ENCODE peak calls at places on chromosomes 2 and 18, in seven cellular contexts. One of them, this sample, is unnamed.

GRCh38 chr18:32760391-32760790 is 12.4 kb downstream of the KLHL14 start:
- DNase-seq in HFF-Myc: no peak
- DNase-seq in DND-41: peak
- DNase-seq in IMR-90: no peak
- DNase-seq in heart left ventricle: no peak
- DNase-seq in brain microvascular endothelial cell: no peak
- DNase-seq in PC-3: no peak
- DNase-seq in this sample: no peak

GRCh38 chr2:11500702-11501303 is 33.0 kb upstream of the GREB1 start:
- DNase-seq in DND-41: no peak
- DNase-seq in HFF-Myc: no peak
- DNase-seq in brain microvascular endothelial cell: no peak
- DNase-seq in PC-3: no peak
- DNase-seq in heart left ventricle: no peak
- DNase-seq in IMR-90: no peak
- DNase-seq in this sample: no peak

GRCh38 chr18:58143391-58143790 is 99.4 kb downstream of the NEDD4L start:
- DNase-seq in brain microvascular endothelial cell: peak
- DNase-seq in PC-3: no peak
- DNase-seq in heart left ventricle: no peak
- DNase-seq in IMR-90: peak
- DNase-seq in DND-41: no peak
- DNase-seq in HFF-Myc: no peak
- DNase-seq in this sample: peak

GRCh38 chr2:138713509-138713908 is 66.7 kb downstream of the NXPH2 start:
- DNase-seq in PC-3: no peak
- DNase-seq in HFF-Myc: no peak
- DNase-seq in heart left ventricle: no peak
- DNase-seq in brain microvascular endothelial cell: no peak
- DNase-seq in DND-41: no peak
- DNase-seq in IMR-90: no peak
- DNase-seq in this sample: no peak

GRCh38 chr18:74197705-74198341 is 49.5 kb downstream of the TIMM21 start:
- DNase-seq in heart left ventricle: no peak
- DNase-seq in PC-3: no peak
- DNase-seq in brain microvascular endothelial cell: no peak
- DNase-seq in IMR-90: no peak
- DNase-seq in HFF-Myc: no peak
- DNase-seq in DND-41: no peak
- DNase-seq in this sample: no peak

GRCh38 chr18:49406863-49407262 is 53.6 kb downstream of the DYM start:
- DNase-seq in IMR-90: no peak
- DNase-seq in PC-3: no peak
- DNase-seq in heart left ventricle: no peak
- DNase-seq in DND-41: no peak
- DNase-seq in brain microvascular endothelial cell: no peak
- DNase-seq in HFF-Myc: no peak
- DNase-seq in this sample: no peak

GRCh38 chr2:153890572-153890971 is 18.9 kb downstream of the GALNT13 start:
- DNase-seq in DND-41: no peak
- DNase-seq in HFF-Myc: no peak
- DNase-seq in heart left ventricle: no peak
- DNase-seq in PC-3: no peak
- DNase-seq in brain microvascular endothelial cell: no peak
- DNase-seq in IMR-90: no peak
- DNase-seq in this sample: no peak

GRCh38 chr2:29322011-29322410 is 206.8 kb downstream of the CLIP4 start:
- DNase-seq in DND-41: no peak
- DNase-seq in HFF-Myc: no peak
- DNase-seq in PC-3: peak
- DNase-seq in heart left ventricle: no peak
- DNase-seq in brain microvascular endothelial cell: no peak
- DNase-seq in IMR-90: no peak
- DNase-seq in this sample: peak

GRCh38 chr2:217316743-217317142 is 456.9 kb upstream of the TNP1 start:
- DNase-seq in IMR-90: peak
- DNase-seq in PC-3: peak
- DNase-seq in DND-41: peak
- DNase-seq in HFF-Myc: peak
- DNase-seq in brain microvascular endothelial cell: peak
- DNase-seq in heart left ventricle: no peak
- DNase-seq in this sample: peak

GRCh38 chr2:16013571-16013970 is 73.2 kb downstream of the MYCN start:
- DNase-seq in brain microvascular endothelial cell: no peak
- DNase-seq in PC-3: no peak
- DNase-seq in heart left ventricle: no peak
- DNase-seq in IMR-90: no peak
- DNase-seq in HFF-Myc: no peak
- DNase-seq in DND-41: no peak
- DNase-seq in this sample: no peak

GRCh38 chr2:241808051-241808450 is 942 bp upstream of the NEU4 start:
- DNase-seq in DND-41: no peak
- DNase-seq in PC-3: no peak
- DNase-seq in HFF-Myc: no peak
- DNase-seq in heart left ventricle: no peak
- DNase-seq in IMR-90: no peak
- DNase-seq in brain microvascular endothelial cell: no peak
- DNase-seq in this sample: peak

GRCh38 chr2:153963247-153963646 is 91.5 kb downstream of the GALNT13 start:
- DNase-seq in PC-3: peak
- DNase-seq in brain microvascular endothelial cell: no peak
- DNase-seq in heart left ventricle: no peak
- DNase-seq in DND-41: no peak
- DNase-seq in HFF-Myc: no peak
- DNase-seq in IMR-90: no peak
- DNase-seq in this sample: no peak

GRCh38 chr2:20929721-20930120 is 106.8 kb upstream of the LDAH start:
- DNase-seq in IMR-90: no peak
- DNase-seq in heart left ventricle: no peak
- DNase-seq in PC-3: no peak
- DNase-seq in HFF-Myc: no peak
- DNase-seq in brain microvascular endothelial cell: no peak
- DNase-seq in DND-41: no peak
- DNase-seq in this sample: no peak

GRCh38 chr2:146602383-146602782 is 1242.4 kb upstream of the ACVR2A start:
- DNase-seq in DND-41: no peak
- DNase-seq in heart left ventricle: no peak
- DNase-seq in HFF-Myc: no peak
- DNase-seq in IMR-90: peak
- DNase-seq in brain microvascular endothelial cell: peak
- DNase-seq in PC-3: peak
- DNase-seq in this sample: peak

GRCh38 chr2:215080545-215080944 is 57.9 kb downstream of the ABCA12 start:
- DNase-seq in IMR-90: no peak
- DNase-seq in heart left ventricle: no peak
- DNase-seq in brain microvascular endothelial cell: no peak
- DNase-seq in HFF-Myc: no peak
- DNase-seq in PC-3: no peak
- DNase-seq in DND-41: no peak
- DNase-seq in this sample: no peak

GRCh38 chr18:71471963-71472725 is 1072.0 kb downstream of the CBLN2 start:
- DNase-seq in IMR-90: no peak
- DNase-seq in heart left ventricle: no peak
- DNase-seq in DND-41: no peak
- DNase-seq in HFF-Myc: no peak
- DNase-seq in brain microvascular endothelial cell: no peak
- DNase-seq in PC-3: no peak
- DNase-seq in this sample: no peak

GRCh38 chr18:79687806-79688205 is 8.2 kb downstream of the CTDP1 start:
- DNase-seq in brain microvascular endothelial cell: peak
- DNase-seq in DND-41: no peak
- DNase-seq in HFF-Myc: no peak
- DNase-seq in IMR-90: peak
- DNase-seq in PC-3: peak
- DNase-seq in heart left ventricle: no peak
- DNase-seq in this sample: peak

GRCh38 chr2:38184964-38185603 is 109.1 kb upstream of the CYP1B1 start:
- DNase-seq in brain microvascular endothelial cell: no peak
- DNase-seq in HFF-Myc: no peak
- DNase-seq in IMR-90: peak
- DNase-seq in DND-41: no peak
- DNase-seq in PC-3: peak
- DNase-seq in heart left ventricle: no peak
- DNase-seq in this sample: peak

GRCh38 chr18:10145523-10145922 is 231.7 kb downstream of the VAPA start:
- DNase-seq in HFF-Myc: no peak
- DNase-seq in PC-3: no peak
- DNase-seq in DND-41: no peak
- DNase-seq in heart left ventricle: no peak
- DNase-seq in IMR-90: no peak
- DNase-seq in brain microvascular endothelial cell: no peak
- DNase-seq in this sample: no peak

GRCh38 chr2:231714639-231715498 is 6.5 kb downstream of the PTMA start:
- DNase-seq in heart left ventricle: peak
- DNase-seq in HFF-Myc: no peak
- DNase-seq in PC-3: peak
- DNase-seq in IMR-90: no peak
- DNase-seq in DND-41: peak
- DNase-seq in brain microvascular endothelial cell: peak
- DNase-seq in this sample: peak

GRCh38 chr2:159126653-159127052 is 158.2 kb downstream of the TANC1 start:
- DNase-seq in DND-41: no peak
- DNase-seq in heart left ventricle: no peak
- DNase-seq in brain microvascular endothelial cell: peak
- DNase-seq in IMR-90: peak
- DNase-seq in HFF-Myc: no peak
- DNase-seq in PC-3: peak
- DNase-seq in this sample: peak

GRCh38 chr2:142037744-142038143 is 93.1 kb downstream of the LRP1B start:
- DNase-seq in DND-41: no peak
- DNase-seq in IMR-90: no peak
- DNase-seq in HFF-Myc: peak
- DNase-seq in brain microvascular endothelial cell: no peak
- DNase-seq in heart left ventricle: no peak
- DNase-seq in PC-3: peak
- DNase-seq in this sample: no peak
- TF ChIP-seq CTCF in DND-41: no peak
- TF ChIP-seq CTCF in IMR-90: no peak
- TF ChIP-seq CTCF in HFF-Myc: no peak
- TF ChIP-seq CTCF in brain microvascular endothelial cell: peak
- TF ChIP-seq CTCF in heart left ventricle: no peak
- TF ChIP-seq CTCF in PC-3: no peak
- TF ChIP-seq CTCF in this sample: no peak

GRCh38 chr2:1569879-1570450 is 156.7 kb downstream of the TPO start:
- DNase-seq in PC-3: no peak
- DNase-seq in IMR-90: no peak
- DNase-seq in brain microvascular endothelial cell: no peak
- DNase-seq in HFF-Myc: no peak
- DNase-seq in DND-41: no peak
- DNase-seq in heart left ventricle: no peak
- DNase-seq in this sample: no peak

GRCh38 chr2:1567556-1568344 is 154.5 kb downstream of the TPO start:
- DNase-seq in DND-41: no peak
- DNase-seq in brain microvascular endothelial cell: no peak
- DNase-seq in IMR-90: no peak
- DNase-seq in HFF-Myc: no peak
- DNase-seq in heart left ventricle: no peak
- DNase-seq in PC-3: no peak
- DNase-seq in this sample: no peak

GRCh38 chr2:1571477-1572417 is 158.5 kb downstream of the TPO start:
- DNase-seq in IMR-90: no peak
- DNase-seq in HFF-Myc: no peak
- DNase-seq in heart left ventricle: no peak
- DNase-seq in DND-41: no peak
- DNase-seq in brain microvascular endothelial cell: no peak
- DNase-seq in PC-3: no peak
- DNase-seq in this sample: no peak

GRCh38 chr2:1577846-1578245 is 164.6 kb downstream of the TPO start:
- DNase-seq in HFF-Myc: no peak
- DNase-seq in PC-3: no peak
- DNase-seq in DND-41: no peak
- DNase-seq in brain microvascular endothelial cell: no peak
- DNase-seq in IMR-90: no peak
- DNase-seq in heart left ventricle: no peak
- DNase-seq in this sample: no peak

DNA sequence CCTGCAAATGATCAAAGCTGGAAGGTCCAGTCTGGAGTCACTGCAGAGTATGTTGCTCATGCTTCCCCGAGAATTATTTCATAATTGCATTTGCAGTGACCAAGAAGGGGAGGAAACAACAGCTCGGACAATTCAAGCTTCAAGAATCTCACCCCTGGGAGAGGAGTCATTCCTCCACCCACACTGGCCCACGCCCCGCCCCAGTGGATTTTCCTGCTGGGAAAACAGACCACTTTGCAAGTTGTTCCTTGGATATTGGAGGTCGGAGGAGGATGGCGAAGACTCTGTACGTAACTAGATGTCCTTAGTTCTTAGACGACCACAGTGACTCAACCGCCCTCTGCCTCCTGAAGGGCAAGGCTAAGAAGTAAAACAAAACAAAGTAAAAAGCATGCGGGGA is 159.4 kb downstream of the TPO start:
- DNase-seq in brain microvascular endothelial cell: peak
- DNase-seq in IMR-90: peak
- DNase-seq in heart left ventricle: peak
- DNase-seq in DND-41: no peak
- DNase-seq in PC-3: peak
- DNase-seq in HFF-Myc: no peak
- DNase-seq in this sample: peak
- H3K4me3 ChIP-seq in brain microvascular endothelial cell: no peak
- H3K4me3 ChIP-seq in IMR-90: no peak
- H3K4me3 ChIP-seq in heart left ventricle: no peak
- H3K4me3 ChIP-seq in DND-41: no peak
- H3K4me3 ChIP-seq in PC-3: no peak
- H3K4me3 ChIP-seq in HFF-Myc: no peak
- H3K4me3 ChIP-seq in this sample: no peak

GRCh38 chr2:140808816-140809215 is 1322.0 kb downstream of the LRP1B start:
- DNase-seq in PC-3: peak
- DNase-seq in heart left ventricle: no peak
- DNase-seq in IMR-90: no peak
- DNase-seq in brain microvascular endothelial cell: no peak
- DNase-seq in HFF-Myc: no peak
- DNase-seq in DND-41: no peak
- DNase-seq in this sample: no peak
- TF ChIP-seq CTCF in PC-3: peak
- TF ChIP-seq CTCF in heart left ventricle: no peak
- TF ChIP-seq CTCF in IMR-90: no peak
- TF ChIP-seq CTCF in brain microvascular endothelial cell: peak
- TF ChIP-seq CTCF in HFF-Myc: peak
- TF ChIP-seq CTCF in DND-41: peak
- TF ChIP-seq CTCF in this sample: no peak

GRCh38 chr2:25293958-25294513 is 47.7 kb downstream of the DNMT3A start:
- DNase-seq in heart left ventricle: no peak
- DNase-seq in IMR-90: no peak
- DNase-seq in HFF-Myc: no peak
- DNase-seq in DND-41: no peak
- DNase-seq in brain microvascular endothelial cell: no peak
- DNase-seq in PC-3: no peak
- DNase-seq in this sample: no peak

GRCh38 chr2:25295654-25296053 is 46.1 kb downstream of the DNMT3A start:
- DNase-seq in HFF-Myc: no peak
- DNase-seq in DND-41: no peak
- DNase-seq in PC-3: no peak
- DNase-seq in IMR-90: no peak
- DNase-seq in heart left ventricle: no peak
- DNase-seq in brain microvascular endothelial cell: no peak
- DNase-seq in this sample: no peak

GRCh38 chr2:25292408-25292807 is 49.3 kb downstream of the DNMT3A start:
- DNase-seq in DND-41: no peak
- DNase-seq in HFF-Myc: no peak
- DNase-seq in brain microvascular endothelial cell: no peak
- DNase-seq in IMR-90: no peak
- DNase-seq in heart left ventricle: no peak
- DNase-seq in PC-3: no peak
- DNase-seq in this sample: no peak

GRCh38 chr2:25293145-25293544 is 48.6 kb downstream of the DNMT3A start:
- DNase-seq in heart left ventricle: no peak
- DNase-seq in HFF-Myc: no peak
- DNase-seq in PC-3: no peak
- DNase-seq in DND-41: no peak
- DNase-seq in brain microvascular endothelial cell: no peak
- DNase-seq in IMR-90: peak
- DNase-seq in this sample: no peak

GRCh38 chr2:25294573-25295462 is 46.9 kb downstream of the DNMT3A start:
- DNase-seq in brain microvascular endothelial cell: peak
- DNase-seq in IMR-90: peak
- DNase-seq in DND-41: peak
- DNase-seq in PC-3: peak
- DNase-seq in heart left ventricle: peak
- DNase-seq in HFF-Myc: no peak
- DNase-seq in this sample: peak
- H3K4me3 ChIP-seq in brain microvascular endothelial cell: no peak
- H3K4me3 ChIP-seq in IMR-90: no peak
- H3K4me3 ChIP-seq in DND-41: peak
- H3K4me3 ChIP-seq in PC-3: no peak
- H3K4me3 ChIP-seq in heart left ventricle: peak
- H3K4me3 ChIP-seq in HFF-Myc: no peak
- H3K4me3 ChIP-seq in this sample: no peak

This sample was measured in cardiac fibroblast.